ENCODE peak calls at places on chromosome 15, in eight cellular contexts. Q is lower leg skin, H is cardiac fibroblast, F is upper lobe of left lung, P is AG04449, A is endodermal cell, B is colonic mucosa, N is A549. Y is an unnamed sample.

GRCh38 chr15:38028869-38029268 is 94.4 kb downstream of the TMCO5A start:
- DNase-seq in Q (no peak), N (no peak), P (no peak), H (peak), F (no peak), B (no peak), A (no peak), Y (peak)

GRCh38 chr15:96354731-96355560 is 24.4 kb downstream of the NR2F2 start:
- DNase-seq in H (peak), N (peak), F (no peak), Q (no peak), A (no peak), B (no peak), P (no peak), Y (peak)

GRCh38 chr15:40161693-40162401 is 978 bp downstream of the BUB1B start:
- DNase-seq in N (no peak), A (no peak), P (no peak), Q (no peak), H (no peak), F (no peak), B (no peak), Y (no peak)

GRCh38 chr15:87792250-87793030 is 464.1 kb downstream of the NTRK3 start:
- DNase-seq in A (no peak), B (no peak), H (no peak), Q (no peak), P (no peak), N (no peak), F (no peak), Y (no peak)

GRCh38 chr15:96347181-96348111 is 16.9 kb downstream of the NR2F2 start:
- DNase-seq in A (peak), P (no peak), H (peak), Q (peak), N (no peak), F (no peak), B (peak), Y (no peak)

GRCh38 chr15:36601497-36601932 is 22.1 kb downstream of the CDIN1 start:
- DNase-seq in A (no peak), Q (no peak), P (no peak), F (no peak), N (no peak), B (no peak), H (peak), Y (peak)

GRCh38 chr15:75452968-75453702 is 1.6 kb upstream of the SIN3A start:
- DNase-seq in H (peak), F (peak), B (peak), A (peak), P (no peak), Q (peak), N (peak), Y (peak)

GRCh38 chr15:49101536-49101935 is 53.9 kb downstream of the COPS2 start:
- DNase-seq in F (no peak), B (no peak), Q (no peak), H (peak), N (no peak), P (no peak), A (no peak), Y (peak)

GRCh38 chr15:87702270-87702669 is 554.3 kb downstream of the NTRK3 start:
- DNase-seq in B (no peak), F (no peak), Q (no peak), H (no peak), N (no peak), A (no peak), P (no peak), Y (no peak)

GRCh38 chr15:71654714-71655174 is 155.6 kb upstream of the NR2E3 start:
- DNase-seq in Q (no peak), P (no peak), F (no peak), H (peak), B (no peak), A (no peak), N (no peak), Y (no peak)

GRCh38 chr15:59722451-59722850 is 33.3 kb upstream of the BNIP2 start:
- DNase-seq in B (no peak), F (no peak), N (no peak), H (no peak), A (no peak), P (no peak), Q (no peak), Y (no peak)

GRCh38 chr15:90471769-90472168 is 58.0 kb upstream of the CRTC3 start:
- DNase-seq in A (no peak), P (no peak), F (no peak), H (no peak), N (no peak), B (no peak), Q (no peak), Y (no peak)

GRCh38 chr15:66057089-66057488 is 187.8 kb downstream of the RAB11A start:
- DNase-seq in B (no peak), F (no peak), A (no peak), Q (no peak), H (no peak), N (no peak), P (no peak), Y (no peak)

GRCh38 chr15:50945725-50946124 is 37.2 kb downstream of the AP4E1 start:
- DNase-seq in P (no peak), N (no peak), Q (no peak), H (peak), A (no peak), F (no peak), B (no peak), Y (peak)

GRCh38 chr15:26325495-26325894 is 447.4 kb downstream of the GABRB3 start:
- DNase-seq in N (no peak), P (no peak), A (no peak), B (no peak), Q (no peak), H (no peak), F (no peak), Y (no peak)

GRCh38 chr15:65460948-65461347 is 38.2 kb upstream of the IGDCC4 start:
- DNase-seq in N (no peak), F (no peak), H (peak), Q (no peak), A (no peak), B (no peak), P (no peak), Y (peak)

GRCh38 chr15:25846377-25846776 is 16.8 kb downstream of the ATP10A start:
- DNase-seq in F (no peak), H (no peak), Q (no peak), A (no peak), N (no peak), P (no peak), B (no peak), Y (no peak)

GRCh38 chr15:44094776-44095175 is 100.3 kb downstream of the FRMD5 start:
- DNase-seq in H (peak), B (no peak), P (no peak), F (no peak), Q (no peak), A (no peak), N (no peak), Y (no peak)

GRCh38 chr15:61634837-61635236 is 405.7 kb upstream of the RORA start:
- DNase-seq in B (no peak), H (no peak), Q (no peak), N (no peak), A (no peak), F (no peak), P (no peak), Y (no peak)

GRCh38 chr15:34084086-34084485 is 17.6 kb downstream of the EMC7 start:
- DNase-seq in P (no peak), H (peak), B (peak), N (no peak), A (no peak), Q (no peak), F (no peak), Y (peak)

GRCh38 chr15:60473135-60473534 is 5.8 kb downstream of the ICE2 start:
- DNase-seq in B (no peak), P (no peak), Q (no peak), H (no peak), F (no peak), A (no peak), N (no peak), Y (no peak)

GRCh38 chr15:40856736-40857135 is 12.9 kb downstream of the SPINT1 start:
- DNase-seq in P (no peak), H (no peak), A (no peak), N (no peak), B (no peak), F (no peak), Q (no peak), Y (no peak)

GRCh38 chr15:61651267-61651666 is 409.0 kb downstream of the VPS13C start:
- DNase-seq in P (no peak), A (no peak), F (no peak), Q (no peak), N (no peak), B (no peak), H (no peak), Y (no peak)

GRCh38 chr15:97661796-97662195 is 298.7 kb upstream of the ARRDC4 start:
- DNase-seq in N (no peak), P (no peak), B (no peak), A (no peak), H (no peak), Q (no peak), F (no peak), Y (no peak)

GRCh38 chr15:81222007-81222406 is 25.3 kb downstream of the IL16 start:
- DNase-seq in B (no peak), N (no peak), P (no peak), Q (no peak), F (no peak), H (no peak), A (no peak), Y (no peak)

GRCh38 chr15:91611924-91612323 is 241.6 kb upstream of the SLCO3A1 start:
- DNase-seq in A (no peak), B (no peak), Q (no peak), F (no peak), N (no peak), H (no peak), P (no peak), Y (no peak)

GRCh38 chr15:81280086-81280485 is 43.9 kb downstream of the STARD5 start:
- DNase-seq in B (no peak), A (no peak), F (no peak), N (no peak), H (no peak), Q (peak), P (no peak), Y (no peak)

GRCh38 chr15:75659928-75660645 is 12.4 kb downstream of the SNX33 start:
- DNase-seq in Q (no peak), F (no peak), B (no peak), A (no peak), H (no peak), N (no peak), P (no peak), Y (peak)

GRCh38 chr15:70447927-70448698 is 315.2 kb downstream of the UACA start:
- DNase-seq in P (no peak), N (no peak), A (no peak), H (peak), B (peak), F (peak), Q (no peak), Y (peak)

DNA sequence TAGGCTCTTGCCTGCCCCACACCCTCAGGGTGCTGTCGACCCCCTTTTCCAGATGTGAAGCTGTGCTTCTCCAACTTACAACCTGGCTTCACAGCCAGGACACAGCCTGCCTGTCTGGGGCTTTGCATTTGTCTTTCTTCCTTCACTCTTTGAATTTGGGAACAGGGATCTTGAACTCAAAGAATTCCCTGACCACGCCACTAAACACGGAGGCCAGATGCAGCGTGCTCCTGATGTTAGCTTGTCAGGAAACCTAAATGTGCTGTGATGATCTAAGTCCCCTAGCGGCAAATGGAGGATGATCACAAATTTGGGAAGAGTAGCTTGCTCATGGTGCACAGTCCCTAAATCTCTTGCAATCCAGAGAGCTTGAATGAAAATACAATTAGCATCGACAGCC is 244.8 kb upstream of the RGMA start:
- DNase-seq in Q (no peak), N (no peak), F (no peak), B (no peak), A (peak), H (no peak), P (no peak), Y (no peak)
- TF ChIP-seq CTCF in Q (no peak), N (no peak), F (no peak), B (no peak), A (peak), H (no peak), P (peak), Y (no peak)

GRCh38 chr15:23647001-23647295 is 719 bp downstream of the MAGEL2 start:
- DNase-seq in P (no peak), A (no peak), H (no peak), F (no peak), Q (no peak), N (no peak), B (no peak), Y (no peak)
- H3K4me3 ChIP-seq in P (peak), A (peak), H (no peak), F (no peak), Q (no peak), N (no peak), B (no peak), Y (no peak)

GRCh38 chr15:63521405-63522142 is 17.2 kb downstream of the USP3 start:
- DNase-seq in P (no peak), H (no peak), A (no peak), B (no peak), N (no peak), Q (no peak), F (no peak), Y (peak)

GRCh38 chr15:63522143-63522531 is 17.7 kb downstream of the USP3 start:
- DNase-seq in A (no peak), N (no peak), H (no peak), B (no peak), F (no peak), Q (no peak), P (no peak), Y (no peak)

GRCh38 chr15:63519548-63520178 is 15.3 kb downstream of the USP3 start:
- DNase-seq in Q (no peak), N (no peak), F (no peak), H (no peak), A (no peak), B (no peak), P (no peak), Y (no peak)

GRCh38 chr15:63524316-63525015 is 20.1 kb downstream of the USP3 start:
- DNase-seq in F (no peak), P (no peak), Q (no peak), N (no peak), A (no peak), H (no peak), B (no peak), Y (no peak)

DNA sequence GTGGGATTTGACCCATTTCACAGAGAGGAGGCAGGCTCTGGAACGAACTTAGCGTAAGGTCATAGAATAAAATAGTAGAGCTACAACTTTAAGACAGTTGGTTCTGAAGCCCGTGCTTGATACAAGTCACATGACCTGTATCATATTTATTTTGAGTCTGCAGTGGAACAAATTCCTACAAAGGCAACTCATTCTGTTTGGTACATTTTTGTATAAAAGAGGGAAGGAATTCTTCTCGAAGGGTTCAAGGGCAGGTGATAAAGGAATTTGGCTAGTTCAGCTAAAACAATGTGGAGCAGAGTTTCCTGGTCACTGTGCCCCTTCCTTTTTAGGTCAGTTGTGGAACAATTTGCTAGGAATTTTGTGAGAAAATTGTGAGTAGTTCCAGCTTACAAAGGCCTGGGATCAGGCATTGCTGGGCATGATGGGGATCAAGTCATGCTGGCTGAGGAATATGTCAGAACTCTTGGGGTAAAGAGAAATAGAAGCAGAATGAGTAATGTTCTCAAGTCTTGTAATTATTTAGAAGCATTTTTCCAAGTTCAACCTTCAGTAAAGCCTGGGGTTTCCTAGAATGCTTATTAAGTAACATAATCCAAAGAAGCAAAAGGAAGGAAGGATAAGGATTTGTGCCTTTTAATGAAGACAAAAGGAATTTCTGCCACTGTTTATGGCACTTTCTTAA is 19.1 kb downstream of the USP3 start:
- DNase-seq in P (no peak), F (no peak), Q (no peak), A (no peak), B (no peak), H (no peak), N (no peak), Y (no peak)
- TF ChIP-seq CTCF in P (no peak), F (no peak), Q (no peak), A (no peak), B (no peak), H (no peak), N (no peak), Y (no peak)

DNA sequence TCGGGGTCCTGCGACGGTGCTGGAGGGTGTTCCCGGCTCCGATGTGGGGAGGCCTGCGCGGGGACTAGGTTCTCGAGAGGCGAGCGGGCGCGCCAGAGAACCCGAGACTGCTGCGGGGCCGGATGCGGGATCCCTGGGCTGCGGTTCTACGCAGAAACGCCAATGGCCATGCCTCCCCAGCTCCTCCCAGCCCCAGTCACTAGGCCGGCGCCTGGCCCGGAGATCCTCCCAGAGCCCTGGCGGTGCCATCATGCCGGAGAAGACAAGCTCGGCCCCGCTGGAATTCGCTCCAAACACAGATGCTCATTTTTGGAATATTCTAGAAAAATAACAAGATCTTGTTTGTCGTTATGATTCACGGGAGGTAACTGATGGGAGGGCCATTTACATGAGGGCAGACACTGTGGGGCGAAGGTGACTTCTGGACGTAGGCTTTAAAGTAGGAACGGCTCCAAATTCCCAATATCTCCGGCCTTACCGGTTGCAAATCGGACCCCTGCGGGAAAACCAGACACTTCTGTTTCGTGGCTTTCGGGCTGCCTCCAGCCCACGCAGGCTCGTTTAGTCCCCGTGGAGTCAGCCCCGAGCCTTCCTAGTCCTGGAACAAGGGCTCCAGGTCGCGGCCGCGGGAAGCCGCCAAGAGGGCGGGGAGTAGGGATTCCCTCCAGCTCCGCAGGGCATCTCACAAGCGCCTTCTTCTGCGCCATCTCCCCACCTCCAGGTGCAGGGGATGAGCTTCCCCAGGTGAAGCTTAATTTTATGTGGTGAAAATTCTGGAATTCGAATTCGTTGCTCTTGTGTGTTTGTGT is 74.8 kb upstream of the POLG start:
- DNase-seq in A (peak), N (no peak), P (no peak), Q (no peak), H (no peak), B (no peak), F (no peak), Y (peak)
- H3K4me3 ChIP-seq in A (no peak), N (no peak), P (peak), Q (no peak), H (no peak), B (peak), F (no peak), Y (peak)

GRCh38 chr15:73568881-73569280 is 64.3 kb downstream of the NPTN start:
- DNase-seq in H (no peak), F (no peak), P (no peak), N (no peak), B (no peak), A (no peak), Q (no peak), Y (no peak)

GRCh38 chr15:73567022-73567421 is 66.2 kb downstream of the NPTN start:
- DNase-seq in H (no peak), A (no peak), B (no peak), Q (no peak), F (no peak), P (no peak), N (no peak), Y (no peak)

GRCh38 chr15:73558529-73558928 is 74.7 kb downstream of the NPTN start:
- DNase-seq in P (no peak), N (no peak), B (no peak), A (no peak), F (no peak), H (no peak), Q (no peak), Y (no peak)

GRCh38 chr15:73560501-73561117 is 72.6 kb downstream of the NPTN start:
- DNase-seq in F (no peak), H (peak), P (peak), N (peak), A (no peak), Q (no peak), B (peak), Y (peak)

GRCh38 chr15:73564255-73564654 is 68.9 kb downstream of the NPTN start:
- DNase-seq in H (peak), N (no peak), Q (no peak), B (no peak), A (no peak), F (peak), P (no peak), Y (peak)
- TF ChIP-seq CTCF in H (peak), N (no peak), Q (no peak), B (no peak), A (no peak), F (no peak), P (no peak), Y (peak)

GRCh38 chr15:56468271-56468912 is 3.5 kb upstream of the MNS1 start:
- DNase-seq in F (no peak), N (no peak), A (no peak), B (no peak), P (no peak), Q (no peak), H (no peak), Y (peak)
- H3K4me3 ChIP-seq in F (no peak), N (no peak), A (no peak), B (no peak), P (peak), Q (no peak), H (no peak), Y (peak)